ENCODE peak calls at places on chromosomes 5 and 9, in four cellular contexts. U, C, Z and N are unnamed samples.

GRCh38 chr5:39578887-39579497 is 154.2 kb upstream of the DAB2 start:
- DNase-seq in U (no peak), C (no peak), Z (no peak), N (no peak)

GRCh38 chr9:6960777-6961176 is 203.0 kb downstream of the KDM4C start:
- DNase-seq in U (no peak), C (no peak), Z (no peak), N (no peak)

GRCh38 chr9:72909428-72909827 is 43.4 kb downstream of the ALDH1A1 start:
- DNase-seq in C (no peak), Z (peak; percentile 4), U (no peak), N (no peak)

GRCh38 chr9:137784641-137785513 is 92.7 kb upstream of the CACNA1B start:
- DNase-seq in C (no peak), U (no peak), Z (no peak), N (no peak)

GRCh38 chr5:59837071-59837470 is 56.5 kb downstream of the PDE4D start:
- DNase-seq in C (no peak), U (no peak), Z (no peak), N (no peak)

GRCh38 chr9:6827370-6827949 is 69.7 kb downstream of the KDM4C start:
- DNase-seq in U (peak; percentile 63), Z (peak; percentile 27), C (peak; percentile 23), N (no peak)

GRCh38 chr5:73532195-73532594 is 33.2 kb downstream of the ANKRA2 start:
- DNase-seq in U (no peak), C (no peak), Z (no peak), N (no peak)

GRCh38 chr9:18768951-18769622 is 263.9 kb downstream of the SAXO1 start:
- DNase-seq in C (no peak), Z (no peak), U (no peak), N (no peak)

GRCh38 chr9:31023793-31024192 is 1360.7 kb upstream of the ACO1 start:
- DNase-seq in Z (no peak), U (no peak), C (no peak), N (no peak)

GRCh38 chr5:139611703-139612584 is 36.2 kb upstream of the CXXC5 start:
- DNase-seq in C (no peak), Z (no peak), U (no peak), N (no peak)

GRCh38 chr9:29830815-29831214 is 2257.5 kb upstream of the C9orf72 start:
- DNase-seq in U (peak; percentile 31), Z (peak; percentile 54), C (no peak), N (no peak)

GRCh38 chr9:108854094-108854493 is 1.7 kb downstream of the ACTL7B start:
- DNase-seq in U (no peak), C (no peak), Z (no peak), N (no peak)

GRCh38 chr9:14560194-14560593 is 133.0 kb downstream of the ZDHHC21 start:
- DNase-seq in U (no peak), Z (no peak), C (no peak), N (no peak)

GRCh38 chr9:114721491-114722362 is 39.7 kb upstream of the TEX48 start:
- DNase-seq in Z (peak; percentile 33), C (no peak), U (no peak), N (no peak)

GRCh38 chr9:85260288-85260687 is 481.5 kb downstream of the AGTPBP1 start:
- DNase-seq in Z (no peak), C (no peak), U (no peak), N (no peak)

GRCh38 chr5:167720676-167721260 is 570.7 kb upstream of the WWC1 start:
- DNase-seq in Z (no peak), U (no peak), C (no peak), N (no peak)

GRCh38 chr5:16668194-16668593 is 51.4 kb upstream of the RETREG1 start:
- DNase-seq in C (no peak), Z (no peak), U (no peak), N (no peak)

GRCh38 chr9:114446036-114446435 is 58.3 kb upstream of the AKNA start:
- DNase-seq in U (no peak), Z (no peak), C (no peak), N (no peak)

GRCh38 chr5:154611341-154611767 is 133.3 kb upstream of the HAND1 start:
- DNase-seq in C (no peak), U (no peak), Z (no peak), N (no peak)

GRCh38 chr5:146538441-146538840 is 22.5 kb upstream of the GPR151 start:
- DNase-seq in U (no peak), C (no peak), Z (no peak), N (no peak)

GRCh38 chr9:70052768-70053167 is 9.1 kb downstream of the MAMDC2 start:
- DNase-seq in C (no peak), U (no peak), Z (no peak), N (no peak)

GRCh38 chr9:89059925-89060506 is 68.7 kb downstream of the S1PR3 start:
- DNase-seq in Z (no peak), C (no peak), U (no peak), N (no peak)

GRCh38 chr5:155833282-155833681 is 493.7 kb upstream of the SGCD start:
- DNase-seq in U (no peak), C (no peak), Z (no peak), N (no peak)

GRCh38 chr5:16253856-16254255 is 74.3 kb upstream of the MARCHF11 start:
- DNase-seq in U (no peak), Z (no peak), C (no peak), N (no peak)

GRCh38 chr9:116998305-116998704 is 311.2 kb downstream of the TRIM32 start:
- DNase-seq in Z (no peak), U (peak; percentile 8), C (no peak), N (no peak)

GRCh38 chr5:22625451-22625850 is 227.7 kb downstream of the CDH12 start:
- DNase-seq in U (no peak), C (no peak), Z (no peak), N (no peak)

GRCh38 chr5:93925321-93925720 is 183.9 kb upstream of the POU5F2 start:
- DNase-seq in C (no peak), Z (no peak), U (no peak), N (no peak)

GRCh38 chr5:38548064-38548759 is 8.2 kb downstream of the LIFR start:
- DNase-seq in Z (no peak), U (no peak), C (no peak), N (no peak)

GRCh38 chr5:24110019-24110615 is 534.7 kb downstream of the CDH10 start:
- DNase-seq in C (no peak), U (no peak), Z (no peak), N (no peak)

GRCh38 chr9:98146101-98146991 is 27.3 kb upstream of the TRIM14 start:
- DNase-seq in C (no peak), Z (peak; percentile 91), U (no peak), N (no peak)

GRCh38 chr5:36041537-36041845 is 25.2 kb downstream of the UGT3A2 start:
- DNase-seq in Z (peak; percentile 7), C (no peak), U (no peak), N (no peak)
- TF ChIP-seq CTCF in Z (no peak), C (no peak), U (no peak), N (no peak)

DNA sequence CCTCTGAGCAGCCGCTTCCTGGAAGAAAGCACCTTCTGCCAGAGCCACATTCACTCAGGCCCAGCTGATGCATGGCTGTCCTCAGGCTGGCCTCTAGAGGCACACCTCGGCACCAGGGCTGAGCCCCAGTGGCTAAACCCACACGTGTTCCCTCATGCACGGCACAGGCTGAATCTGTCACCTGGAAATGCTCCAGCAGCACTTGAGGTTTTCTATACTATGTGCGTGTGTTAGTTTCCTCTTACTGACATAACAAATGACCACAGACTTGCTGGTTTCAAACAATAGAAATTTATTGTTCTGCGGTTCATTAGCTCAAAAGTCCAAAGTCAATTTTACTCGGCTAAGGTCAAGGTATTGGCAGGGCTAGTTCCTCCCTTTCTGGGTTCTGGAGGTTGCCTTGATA is 141.4 kb downstream of the LRRC70 start:
- DNase-seq in Z (peak; percentile 46), C (no peak), U (peak; percentile 2), N (no peak)
- TF ChIP-seq CTCF in Z (no peak), C (no peak), U (peak; percentile 51), N (no peak)

DNA sequence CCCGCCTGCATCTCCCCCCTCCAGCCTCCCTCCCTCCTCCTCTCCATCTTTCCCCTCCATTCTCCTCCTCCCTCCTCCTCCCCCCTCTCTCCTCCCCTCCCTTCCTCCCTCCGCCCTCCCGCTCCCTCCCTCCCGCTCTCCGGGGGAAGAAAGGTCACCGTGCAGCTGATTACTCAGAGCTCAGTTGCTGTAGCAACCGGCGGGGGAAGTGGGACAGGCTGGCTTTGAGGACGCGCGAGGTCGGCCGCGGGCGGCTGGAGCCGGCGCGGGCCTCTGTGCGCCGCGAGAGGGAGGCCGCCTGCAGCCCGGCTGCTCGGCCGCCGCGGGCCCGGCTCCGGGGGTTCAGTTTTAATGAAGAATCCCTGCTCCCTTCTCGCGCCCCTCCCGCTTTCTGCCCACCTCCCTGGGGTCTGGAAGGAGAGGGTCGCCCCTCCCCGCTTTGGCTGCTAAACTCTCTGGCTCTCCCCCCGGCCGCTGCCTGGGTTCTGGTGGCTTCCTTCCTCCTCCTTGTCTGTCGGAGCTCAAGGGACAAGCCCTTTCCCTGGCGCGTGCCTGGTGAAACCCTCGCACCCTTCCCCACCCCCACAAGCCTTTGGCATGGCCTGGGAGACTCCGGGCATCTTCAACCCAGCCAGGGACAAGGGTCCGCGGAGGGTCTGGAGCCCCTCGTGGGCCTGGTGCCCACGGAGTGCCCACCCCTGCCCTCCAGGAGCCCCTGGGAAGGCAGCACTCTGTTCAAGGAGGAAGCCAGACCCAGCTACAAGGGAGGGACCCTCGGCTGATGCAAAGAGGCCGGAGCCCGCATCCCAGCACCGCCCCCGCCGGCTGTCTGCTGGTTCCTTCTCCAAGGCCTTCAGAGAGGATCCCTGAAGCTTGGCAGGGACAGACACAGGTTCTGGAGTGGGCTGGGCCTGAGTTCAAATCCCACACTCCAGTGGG is 160.3 kb downstream of the C9orf50 start:
- DNase-seq in C (peak; percentile 95), Z (peak; percentile 87), U (peak; percentile 87), N (peak; percentile 99)
- TF ChIP-seq CTCF in C (no peak), Z (no peak), U (no peak), N (peak; percentile 9)

GRCh38 chr9:1102010-1102712 is 52.0 kb downstream of the DMRT2 start:
- DNase-seq in C (no peak), U (no peak), Z (no peak), N (no peak)

GRCh38 chr9:1098551-1098950 is 48.4 kb downstream of the DMRT2 start:
- DNase-seq in U (no peak), Z (no peak), C (no peak), N (no peak)

GRCh38 chr9:1096155-1096964 is 46.2 kb downstream of the DMRT2 start:
- DNase-seq in U (no peak), C (no peak), Z (no peak), N (no peak)

GRCh38 chr9:1100192-1100591 is 50.0 kb downstream of the DMRT2 start:
- DNase-seq in Z (no peak), U (no peak), C (no peak), N (no peak)

DNA sequence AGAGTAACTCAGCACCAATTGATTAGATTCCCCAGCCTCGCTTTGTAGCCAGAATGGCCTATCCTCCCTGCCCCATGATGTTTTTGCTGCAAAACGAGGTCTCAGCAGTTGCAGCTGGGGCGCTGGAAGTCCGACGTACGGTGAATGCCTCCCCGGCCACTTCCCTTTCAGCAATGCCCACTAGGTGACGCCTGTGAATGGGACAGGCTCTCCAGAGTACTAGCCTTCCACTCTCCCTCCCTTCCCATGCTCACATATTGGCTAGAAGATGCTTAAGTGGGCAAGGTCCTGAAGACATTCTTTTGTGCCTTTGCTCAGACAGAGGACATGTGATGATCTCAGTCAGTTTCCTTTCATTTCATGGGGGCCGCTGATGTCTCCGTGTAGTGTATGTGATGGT is 50.8 kb downstream of the DMRT2 start:
- DNase-seq in C (peak; percentile 41), Z (no peak), U (peak; percentile 28), N (no peak)
- TF ChIP-seq CTCF in C (no peak), Z (no peak), U (peak; percentile 64), N (peak; percentile 18)